ENCODE peak calls at places on chromosomes 13 and 19, in six cellular contexts. One of them, this sample, is unnamed. For H3K27me3, the result is how much of the 10 kb centered on the place peaks cover.

GRCh38 chr13:45951724-45952123 is 100.2 kb upstream of the SIAH3 start:
- DNase-seq in breast epithelium: no peak
- DNase-seq in testis: no peak
- DNase-seq in endothelial cell of umbilical vein: no peak
- DNase-seq in H1: no peak
- DNase-seq in IMR-90: peak
- DNase-seq in this sample: no peak

GRCh38 chr19:4889034-4889825 is 13.5 kb downstream of the ARRDC5 start:
- DNase-seq in H1: no peak
- DNase-seq in breast epithelium: no peak
- DNase-seq in endothelial cell of umbilical vein: no peak
- DNase-seq in IMR-90: peak
- DNase-seq in testis: no peak
- DNase-seq in this sample: no peak

GRCh38 chr13:83048419-83048818 is 833.9 kb downstream of the SLITRK1 start:
- DNase-seq in breast epithelium: no peak
- DNase-seq in IMR-90: peak
- DNase-seq in endothelial cell of umbilical vein: no peak
- DNase-seq in testis: no peak
- DNase-seq in H1: no peak
- DNase-seq in this sample: no peak

GRCh38 chr13:111323549-111323948 is 3.1 kb downstream of the TEX29 start:
- DNase-seq in testis: no peak
- DNase-seq in IMR-90: no peak
- DNase-seq in H1: no peak
- DNase-seq in endothelial cell of umbilical vein: no peak
- DNase-seq in breast epithelium: no peak
- DNase-seq in this sample: no peak

GRCh38 chr13:32264407-32264806 is 50.8 kb downstream of the ZAR1L start:
- DNase-seq in IMR-90: peak
- DNase-seq in breast epithelium: no peak
- DNase-seq in testis: peak
- DNase-seq in H1: no peak
- DNase-seq in endothelial cell of umbilical vein: peak
- DNase-seq in this sample: peak

GRCh38 chr13:48891586-48891985 is 84.1 kb upstream of the FNDC3A start:
- DNase-seq in IMR-90: peak
- DNase-seq in endothelial cell of umbilical vein: peak
- DNase-seq in testis: peak
- DNase-seq in H1: no peak
- DNase-seq in breast epithelium: no peak
- DNase-seq in this sample: no peak

GRCh38 chr13:65615506-65615905 is 1614.6 kb downstream of the PCDH9 start:
- DNase-seq in IMR-90: no peak
- DNase-seq in testis: no peak
- DNase-seq in endothelial cell of umbilical vein: no peak
- DNase-seq in H1: no peak
- DNase-seq in breast epithelium: no peak
- DNase-seq in this sample: no peak

GRCh38 chr13:95660981-95661581 is 15.9 kb upstream of the DNAJC3 start:
- DNase-seq in IMR-90: peak
- DNase-seq in testis: no peak
- DNase-seq in breast epithelium: no peak
- DNase-seq in endothelial cell of umbilical vein: peak
- DNase-seq in H1: no peak
- DNase-seq in this sample: no peak

GRCh38 chr13:19618925-19619324 is 14.5 kb upstream of the MPHOSPH8 start:
- DNase-seq in testis: no peak
- DNase-seq in breast epithelium: no peak
- DNase-seq in endothelial cell of umbilical vein: peak
- DNase-seq in H1: peak
- DNase-seq in IMR-90: peak
- DNase-seq in this sample: no peak

GRCh38 chr19:7549749-7550148 is 14.2 kb downstream of the PNPLA6 start:
- DNase-seq in testis: no peak
- DNase-seq in H1: no peak
- DNase-seq in endothelial cell of umbilical vein: no peak
- DNase-seq in IMR-90: no peak
- DNase-seq in breast epithelium: no peak
- DNase-seq in this sample: no peak

DNA sequence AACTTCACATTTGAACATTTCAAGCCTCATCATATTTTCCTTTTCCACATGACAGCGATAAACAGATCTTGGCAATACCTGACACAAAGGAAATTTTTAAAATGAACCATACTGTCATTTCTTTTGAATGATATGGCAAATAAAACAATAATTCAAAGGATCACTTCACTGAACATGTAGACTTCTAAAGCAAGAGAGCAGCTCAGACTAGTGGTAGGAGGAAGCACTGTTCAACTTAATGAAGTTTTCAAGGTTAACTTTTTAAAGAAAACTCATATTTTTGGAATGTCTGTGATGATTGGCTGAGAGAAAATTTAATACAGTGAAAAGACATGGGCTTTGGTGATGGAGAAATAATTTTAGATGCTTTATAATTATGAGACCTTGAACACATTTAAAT is 198.0 kb downstream of the OXGR1 start:
- DNase-seq in IMR-90: no peak
- DNase-seq in breast epithelium: no peak
- DNase-seq in testis: no peak
- DNase-seq in H1: no peak
- DNase-seq in endothelial cell of umbilical vein: no peak
- DNase-seq in this sample: no peak
- TF ChIP-seq CTCF in IMR-90: no peak
- TF ChIP-seq CTCF in breast epithelium: no peak
- TF ChIP-seq CTCF in testis: no peak
- TF ChIP-seq CTCF in H1: no peak
- TF ChIP-seq CTCF in endothelial cell of umbilical vein: no peak
- TF ChIP-seq CTCF in this sample: no peak

GRCh38 chr19:51479531-51480331 is 1.4 kb downstream of the CEACAM18 start:
- DNase-seq in H1: no peak
- DNase-seq in testis: no peak
- DNase-seq in endothelial cell of umbilical vein: no peak
- DNase-seq in IMR-90: no peak
- DNase-seq in breast epithelium: no peak
- DNase-seq in this sample: no peak
- H3K27me3 ChIP-seq in H1: under half
- H3K27me3 ChIP-seq in testis: under half
- H3K27me3 ChIP-seq in endothelial cell of umbilical vein: under half
- H3K27me3 ChIP-seq in IMR-90: under half
- H3K27me3 ChIP-seq in breast epithelium: under half
- H3K27me3 ChIP-seq in this sample: under half

GRCh38 chr19:42279902-42280760 is 11.1 kb downstream of the CIC start:
- DNase-seq in testis: peak
- DNase-seq in breast epithelium: peak
- DNase-seq in IMR-90: peak
- DNase-seq in endothelial cell of umbilical vein: peak
- DNase-seq in H1: peak
- DNase-seq in this sample: peak
- TF ChIP-seq POLR2A in testis: no peak
- TF ChIP-seq POLR2A in breast epithelium: no peak
- TF ChIP-seq POLR2A in IMR-90: no peak
- TF ChIP-seq POLR2A in endothelial cell of umbilical vein: peak
- TF ChIP-seq POLR2A in H1: no peak
- TF ChIP-seq POLR2A in this sample: peak

GRCh38 chr13:51584731-51585191 is 499 bp downstream of the WDFY2 start:
- DNase-seq in IMR-90: peak
- DNase-seq in testis: peak
- DNase-seq in H1: peak
- DNase-seq in breast epithelium: peak
- DNase-seq in endothelial cell of umbilical vein: no peak
- DNase-seq in this sample: peak
- TF ChIP-seq CTCF in IMR-90: no peak
- TF ChIP-seq CTCF in testis: peak
- TF ChIP-seq CTCF in H1: no peak
- TF ChIP-seq CTCF in breast epithelium: no peak
- TF ChIP-seq CTCF in endothelial cell of umbilical vein: no peak
- TF ChIP-seq CTCF in this sample: no peak